ENCODE peak calls at places on chromosomes 5 and 9, in four cellular contexts. Q is HepG2, Y is K562, S is H1. H is an unnamed sample.

GRCh38 chr5:135114759-135115158 is 80.7 kb upstream of the PITX1 start:
- DNase-seq in Q (no peak), Y (no peak), S (no peak), H (no peak)

GRCh38 chr5:17167171-17167891 is 50.1 kb upstream of the BASP1 start:
- DNase-seq in Q (no peak), Y (no peak), S (no peak), H (no peak)

GRCh38 chr9:120876842-120877240 is at the start of gene PHF19:
- DNase-seq in Q (peak), Y (peak), S (no peak), H (no peak)

GRCh38 chr9:112796485-112796884 is 45.9 kb downstream of the SNX30 start:
- DNase-seq in Q (no peak), Y (no peak), S (no peak), H (no peak)

GRCh38 chr5:82091617-82092016 is 119.8 kb downstream of the ATG10 start:
- DNase-seq in Q (no peak), Y (no peak), S (no peak), H (no peak)

GRCh38 chr5:147754372-147755122 is 28.0 kb downstream of the JAKMIP2 start:
- DNase-seq in Q (no peak), Y (no peak), S (no peak), H (no peak)

GRCh38 chr5:154199263-154199662 is 8.7 kb downstream of the GALNT10 start:
- DNase-seq in Q (peak), Y (peak), S (no peak), H (no peak)

GRCh38 chr5:93017854-93018253 is 563.2 kb downstream of the NR2F1-AS1 start:
- DNase-seq in Q (no peak), Y (no peak), S (no peak), H (no peak)

GRCh38 chr9:96620832-96621269 is 1.2 kb upstream of the CDC14B start:
- DNase-seq in Q (peak), Y (no peak), S (peak), H (peak)

GRCh38 chr9:80188579-80188978 is 616.8 kb downstream of the TLE4 start:
- DNase-seq in Q (no peak), Y (no peak), S (no peak), H (no peak)

GRCh38 chr5:100838048-100838473 is 65.0 kb downstream of the ST8SIA4 start:
- DNase-seq in Q (no peak), Y (no peak), S (no peak), H (no peak)

GRCh38 chr9:131096490-131097258 is at the start of gene AIF1L:
- DNase-seq in Q (no peak), Y (peak), S (no peak), H (peak)

GRCh38 chr5:80653497-80653896 is 955 bp upstream of the MSH3 start:
- DNase-seq in Q (no peak), Y (peak), S (no peak), H (no peak)

GRCh38 chr5:172898513-172899369 is 60.5 kb upstream of the RPL26L1 start:
- DNase-seq in Q (no peak), Y (no peak), S (no peak), H (no peak)

GRCh38 chr5:5767286-5767928 is 344.9 kb downstream of the ICE1 start:
- DNase-seq in Q (no peak), Y (no peak), S (no peak), H (no peak)

GRCh38 chr5:73448451-73449136 is at the start of gene FOXD1:
- DNase-seq in Q (peak), Y (peak), S (no peak), H (peak)

GRCh38 chr5:134247825-134248224 is 22.0 kb upstream of the PPP2CA start:
- DNase-seq in Q (no peak), Y (no peak), S (no peak), H (peak)

GRCh38 chr5:125011419-125011818 is 265.0 kb upstream of the ZNF608 start:
- DNase-seq in Q (peak), Y (no peak), S (no peak), H (no peak)

GRCh38 chr5:135013947-135014570 is 20.0 kb downstream of the PITX1 start:
- DNase-seq in Q (peak), Y (no peak), S (no peak), H (no peak)

GRCh38 chr9:22742401-22742800 is 295.8 kb downstream of the DMRTA1 start:
- DNase-seq in Q (no peak), Y (no peak), S (no peak), H (no peak)

GRCh38 chr5:39121922-39122321 is 47.7 kb upstream of the RICTOR start:
- DNase-seq in Q (no peak), Y (no peak), S (no peak), H (no peak)

GRCh38 chr9:124869466-124869985 is 7.6 kb downstream of the ARPC5L start:
- DNase-seq in Q (no peak), Y (peak), S (no peak), H (no peak)

GRCh38 chr9:113373676-113374392 is 3.0 kb downstream of the HDHD3 start:
- DNase-seq in Q (no peak), Y (no peak), S (no peak), H (no peak)

DNA sequence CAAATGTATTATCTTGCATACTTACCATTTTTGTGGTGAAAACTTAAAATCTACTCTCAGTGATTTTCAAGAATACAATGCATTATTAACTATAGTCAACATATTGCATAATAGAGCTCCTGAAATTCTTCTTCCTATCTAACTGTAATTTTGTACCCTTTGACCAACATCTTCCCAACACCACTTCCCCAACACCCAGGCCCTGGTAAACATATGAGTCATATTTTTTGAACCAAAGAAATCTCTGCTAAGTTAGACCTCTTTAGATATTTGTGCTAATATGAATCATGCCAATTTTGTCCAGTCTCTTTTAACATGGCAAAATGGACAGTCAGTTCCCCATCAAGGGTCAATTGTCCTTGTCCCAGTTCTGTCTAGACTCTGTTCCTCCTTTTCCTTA is 18.5 kb upstream of the RGS7BP start:
- DNase-seq in Q (no peak), Y (no peak), S (no peak), H (no peak)
- TF ChIP-seq JUN in Q (no peak), Y (no peak), S (no peak), H (no peak)

GRCh38 chr5:1315709-1316587 is 21.1 kb upstream of the TERT start:
- DNase-seq in Q (peak), Y (peak), S (no peak), H (peak)

GRCh38 chr5:1315018-1315708 is 20.3 kb upstream of the TERT start:
- DNase-seq in Q (no peak), Y (no peak), S (no peak), H (no peak)

GRCh38 chr5:1316588-1316902 is 21.7 kb upstream of the TERT start:
- DNase-seq in Q (no peak), Y (no peak), S (no peak), H (no peak)

GRCh38 chr5:1317921-1318565 is 23.2 kb upstream of the TERT start:
- DNase-seq in Q (no peak), Y (no peak), S (no peak), H (no peak)

GRCh38 chr5:1316941-1317340 is 22.1 kb upstream of the TERT start:
- DNase-seq in Q (no peak), Y (no peak), S (no peak), H (no peak)
- TF ChIP-seq CREB1 in Q (no peak), Y (no peak), S (no peak), H (no peak)

GRCh38 chr9:98796364-98797101 is at the start of gene ANKS6:
- DNase-seq in Q (peak), Y (peak), S (no peak), H (peak)
- TF ChIP-seq JUN in Q (no peak), Y (peak), S (no peak), H (no peak)

GRCh38 chr5:28780083-28780692 is 1741.8 kb upstream of the CDH9 start:
- DNase-seq in Q (no peak), Y (no peak), S (no peak), H (no peak)

GRCh38 chr5:28779161-28779754 is 1740.9 kb upstream of the CDH9 start:
- DNase-seq in Q (no peak), Y (no peak), S (no peak), H (no peak)
- TF ChIP-seq CREB1 in Q (no peak), Y (no peak), S (no peak), H (no peak)

GRCh38 chr9:92745236-92745790 is 19.3 kb downstream of the BICD2 start:
- DNase-seq in Q (no peak), Y (no peak), S (no peak), H (no peak)
- TF ChIP-seq JUN in Q (no peak), Y (no peak), S (no peak), H (no peak)

GRCh38 chr5:660491-661030 is 32.6 kb downstream of the TPPP start:
- DNase-seq in Q (no peak), Y (no peak), S (no peak), H (no peak)

GRCh38 chr5:659496-660263 is 33.5 kb downstream of the TPPP start:
- DNase-seq in Q (no peak), Y (no peak), S (no peak), H (no peak)

GRCh38 chr5:655406-655805 is 37.7 kb downstream of the TPPP start:
- DNase-seq in Q (no peak), Y (no peak), S (no peak), H (no peak)

GRCh38 chr5:657570-657969 is 35.6 kb downstream of the TPPP start:
- DNase-seq in Q (no peak), Y (peak), S (no peak), H (no peak)

GRCh38 chr5:658103-658502 is 35.0 kb downstream of the TPPP start:
- DNase-seq in Q (no peak), Y (peak), S (no peak), H (no peak)
- TF ChIP-seq CREB1 in Q (no peak), Y (no peak), S (no peak), H (no peak)

DNA sequence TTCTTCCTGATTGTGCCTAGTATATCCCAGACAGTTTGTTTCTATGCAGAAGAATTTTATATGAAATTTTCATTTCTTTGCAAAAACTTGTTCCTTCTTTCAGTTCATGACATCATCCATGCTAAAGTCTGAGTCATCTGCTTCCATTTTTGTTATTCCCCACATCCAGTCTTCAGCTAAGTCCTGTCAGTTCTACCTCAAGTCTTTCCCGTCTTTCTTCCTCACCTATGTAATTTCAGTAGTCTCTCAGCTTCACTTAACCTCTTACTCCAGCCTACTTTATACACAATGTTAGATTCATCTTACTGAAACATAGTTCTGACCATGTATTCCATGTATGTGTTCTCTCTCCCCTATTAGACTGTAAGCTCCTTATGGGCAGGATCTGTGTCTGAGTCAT is 39.2 kb downstream of the G3BP1 start:
- DNase-seq in Q (no peak), Y (no peak), S (no peak), H (no peak)
- TF ChIP-seq JUN in Q (no peak), Y (no peak), S (no peak), H (no peak)

GRCh38 chr5:120852222-120852860 is 388.2 kb downstream of the PRR16 start:
- DNase-seq in Q (no peak), Y (no peak), S (no peak), H (peak)

GRCh38 chr5:120843390-120843980 is 379.4 kb downstream of the PRR16 start:
- DNase-seq in Q (no peak), Y (no peak), S (no peak), H (no peak)

GRCh38 chr5:120848883-120849282 is 384.8 kb downstream of the PRR16 start:
- DNase-seq in Q (no peak), Y (no peak), S (no peak), H (peak)
- TF ChIP-seq CREB1 in Q (no peak), Y (no peak), S (no peak), H (no peak)

H was measured in WTC11.